ENCODE peak calls at places on chromosomes 13 and 19, in eight cellular contexts. C is ELR; A is nephron progenitor cell; X is EH; W is stimulated activated CD4-positive, alpha-beta T cell treated with anti-CD3 and anti-CD28 coated beads, Interleukin-12 subunit alpha, Interleukin-12 subunit beta, amount 100 ng/mL, for 4 hours; P is stimulated activated CD8-positive, alpha-beta memory T cell treated with anti-CD3 and anti-CD28 coated beads, Interleukin-4, amount 100 ng/mL, for 1 hour; D is NCI-H187 treated with DMSO at 0.1 percent for 48 hours; V is HT1080. L is an unnamed sample.

GRCh38 chr13:76293751-76294150 is 592.5 kb downstream of the KCTD12 start:
- DNase-seq in C (no peak), A (no peak), X (no peak), W (no peak), P (no peak), D (no peak), V (no peak), L (peak)

GRCh38 chr19:41225238-41226052 is 6.4 kb downstream of the AXL start:
- DNase-seq in C (peak), A (no peak), X (peak), W (peak), P (no peak), D (no peak), V (peak), L (peak)

GRCh38 chr19:6494438-6495036 is 7.6 kb downstream of the TUBB4A start:
- DNase-seq in C (no peak), A (no peak), X (no peak), W (no peak), P (no peak), D (no peak), V (no peak), L (no peak)

GRCh38 chr13:99396446-99396845 is 89.2 kb upstream of the GPR183 start:
- DNase-seq in C (no peak), A (no peak), X (no peak), W (no peak), P (no peak), D (no peak), V (no peak), L (no peak)

GRCh38 chr19:13022859-13023636 is 27.8 kb downstream of the NFIX start:
- DNase-seq in C (peak), A (no peak), X (peak), W (no peak), P (no peak), D (no peak), V (peak), L (peak)

GRCh38 chr13:94481966-94482365 is 2.5 kb upstream of the DCT start:
- DNase-seq in C (peak), A (no peak), X (peak), W (no peak), P (no peak), D (no peak), V (peak), L (peak)

GRCh38 chr13:81025091-81025490 is 684.2 kb upstream of the SPRY2 start:
- DNase-seq in C (no peak), A (no peak), X (no peak), W (no peak), P (no peak), D (no peak), V (no peak), L (no peak)

GRCh38 chr19:28516415-28516872 is 696.5 kb downstream of the UQCRFS1 start:
- DNase-seq in C (no peak), A (no peak), X (no peak), W (no peak), P (no peak), D (no peak), V (no peak), L (no peak)

GRCh38 chr13:30736461-30736860 is 1.1 kb downstream of the ALOX5AP start:
- DNase-seq in C (no peak), A (no peak), X (no peak), W (no peak), P (no peak), D (no peak), V (no peak), L (no peak)